ENCODE peak calls at places on chromosomes 2 and 18, in ten cellular contexts. W, D, A, I, Z, U, J, B, C and V are unnamed samples.

GRCh38 chr18:45777393-45777792 is 48.1 kb upstream of the SIGLEC15 start:
- DNase-seq in B (no peak), I (no peak), C (no peak), W (no peak), Z (no peak), D (no peak), A (no peak), J (no peak), U (no peak), V (no peak)

GRCh38 chr2:210399440-210400041 is 77.0 kb downstream of the LANCL1 start:
- DNase-seq in D (no peak), W (peak; percentile 45), U (no peak), I (no peak), A (no peak), Z (peak; percentile 71), B (no peak), J (no peak), C (no peak), V (no peak)

GRCh38 chr18:26813043-26813442 is 52.5 kb downstream of the AQP4 start:
- DNase-seq in Z (peak; percentile 88), I (peak; percentile 45), C (peak; percentile 37), D (no peak), J (no peak), B (no peak), U (no peak), W (peak; percentile 81), A (peak; percentile 56), V (peak; percentile 57)

GRCh38 chr2:215460682-215461081 is 24.8 kb upstream of the FN1 start:
- DNase-seq in D (no peak), A (no peak), C (no peak), J (no peak), U (no peak), Z (no peak), B (no peak), I (no peak), W (no peak), V (no peak)

GRCh38 chr2:16661536-16661935 is 4.1 kb downstream of the CYRIA start:
- DNase-seq in D (no peak), Z (no peak), J (no peak), I (no peak), U (no peak), W (no peak), C (no peak), B (no peak), A (no peak), V (no peak)

GRCh38 chr18:32351014-32351413 is 119.7 kb downstream of the GAREM1 start:
- DNase-seq in A (no peak), W (no peak), J (no peak), Z (peak; percentile 39), C (no peak), B (no peak), I (no peak), U (no peak), D (no peak), V (no peak)

GRCh38 chr2:25421746-25422431 is 80.2 kb upstream of the DNMT3A start:
- DNase-seq in D (no peak), I (no peak), A (no peak), B (no peak), J (no peak), Z (no peak), U (no peak), C (no peak), W (no peak), V (no peak)

GRCh38 chr18:49613741-49614151 is 51.9 kb downstream of the LIPG start:
- DNase-seq in J (no peak), W (no peak), B (no peak), C (no peak), I (no peak), D (no peak), U (peak; percentile 25), Z (peak; percentile 96), A (no peak), V (peak; percentile 35)

GRCh38 chr18:11700876-11701275 is 11.8 kb downstream of the GNAL start:
- DNase-seq in I (no peak), B (no peak), U (no peak), Z (no peak), C (no peak), J (no peak), D (no peak), A (no peak), W (no peak), V (no peak)

GRCh38 chr18:23867011-23867410 is 147.5 kb upstream of the TTC39C start:
- DNase-seq in I (no peak), B (no peak), A (peak; percentile 73), J (no peak), D (no peak), C (no peak), U (no peak), Z (peak; percentile 62), W (no peak), V (no peak)

GRCh38 chr18:26821181-26821580 is 44.3 kb downstream of the AQP4 start:
- DNase-seq in U (no peak), Z (no peak), W (peak; percentile 7), B (no peak), A (no peak), I (no peak), J (no peak), C (no peak), D (no peak), V (no peak)

GRCh38 chr2:238642973-238643372 is 204.9 kb upstream of the TWIST2 start:
- DNase-seq in Z (no peak), A (no peak), I (no peak), U (no peak), D (no peak), J (no peak), B (no peak), C (no peak), W (no peak), V (no peak)

GRCh38 chr2:200585730-200586643 is at the start of gene AOX1:
- DNase-seq in W (no peak), A (no peak), C (peak; percentile 48), B (no peak), J (no peak), I (peak; percentile 29), Z (no peak), U (no peak), D (no peak), V (peak; percentile 86)

GRCh38 chr2:85133751-85134254 is 611 bp downstream of the TCF7L1 start:
- DNase-seq in D (peak; percentile 21), Z (no peak), B (no peak), U (no peak), A (no peak), W (peak; percentile 39), J (no peak), C (peak; percentile 33), I (peak; percentile 57), V (no peak)

GRCh38 chr18:45361148-45361851 is 254.0 kb upstream of the SLC14A2 start:
- DNase-seq in C (no peak), B (no peak), J (no peak), U (no peak), I (no peak), W (no peak), A (no peak), Z (no peak), D (no peak), V (no peak)

GRCh38 chr18:7512326-7512725 is 54.8 kb upstream of the PTPRM start:
- DNase-seq in Z (no peak), I (no peak), J (no peak), A (no peak), C (no peak), D (no peak), W (no peak), B (no peak), U (no peak), V (no peak)

GRCh38 chr2:85920810-85921545 is 32.2 kb upstream of the ST3GAL5 start:
- DNase-seq in D (no peak), W (no peak), J (no peak), A (no peak), I (no peak), U (no peak), Z (no peak), C (no peak), B (no peak), V (no peak)

GRCh38 chr2:21103274-21103891 is 20.4 kb upstream of the TDRD15 start:
- DNase-seq in W (no peak), I (no peak), B (no peak), D (no peak), U (no peak), C (no peak), A (no peak), Z (peak; percentile 72), J (no peak), V (no peak)

GRCh38 chr2:202036601-202037037 is 3.0 kb downstream of the FZD7 start:
- DNase-seq in B (no peak), W (no peak), A (no peak), C (no peak), J (no peak), U (no peak), I (peak; percentile 36), Z (no peak), D (peak; percentile 7), V (no peak)

GRCh38 chr2:236507393-236508085 is 62.1 kb upstream of the ACKR3 start:
- DNase-seq in B (no peak), W (peak; percentile 69), A (no peak), D (peak; percentile 55), Z (no peak), I (peak; percentile 75), C (peak; percentile 58), U (no peak), J (peak; percentile 16), V (peak; percentile 86)